ENCODE peak calls at places on chromosome 17, in six cellular contexts. P, C, A, X, T and Q are unnamed samples.
A peak's percentile ranks its signal among the peaks of the same experiment; 100 is the strongest.

GRCh38 chr17:1546292-1546922 is 16.2 kb downstream of the PITPNA start:
- DNase-seq in P (no peak), C (no peak), A (no peak), X (no peak), T (no peak), Q (no peak)

GRCh38 chr17:19288453-19288852 is 51.3 kb downstream of the EPN2 start:
- DNase-seq in P (no peak), C (no peak), A (no peak), X (no peak), T (no peak), Q (peak; percentile 85)

GRCh38 chr17:28727727-28728363 is 743 bp upstream of the NEK8 start:
- DNase-seq in P (peak; percentile 39), C (peak; percentile 82), A (peak; percentile 85), X (peak; percentile 85), T (peak; percentile 8), Q (peak; percentile 89)

GRCh38 chr17:34841467-34841866 is 119.8 kb downstream of the CCT6B start:
- DNase-seq in P (no peak), C (no peak), A (no peak), X (no peak), T (no peak), Q (peak; percentile 57)

GRCh38 chr17:63675607-63676539 is 24.1 kb downstream of the LIMD2 start:
- DNase-seq in P (peak; percentile 64), C (no peak), A (no peak), X (no peak), T (peak; percentile 59), Q (no peak)

GRCh38 chr17:77163521-77164280 is 22.9 kb downstream of the SEC14L1 start:
- DNase-seq in P (no peak), C (no peak), A (no peak), X (no peak), T (peak; percentile 5), Q (no peak)

GRCh38 chr17:59300941-59301340 is 30.5 kb upstream of the YPEL2 start:
- DNase-seq in P (no peak), C (no peak), A (no peak), X (no peak), T (no peak), Q (no peak)

GRCh38 chr17:9971991-9972390 is 66.9 kb upstream of the RCVRN start:
- DNase-seq in P (peak; percentile 74), C (no peak), A (no peak), X (no peak), T (no peak), Q (no peak)

GRCh38 chr17:51044964-51045363 is 75.7 kb downstream of the SPAG9 start:
- DNase-seq in P (no peak), C (no peak), A (no peak), X (no peak), T (no peak), Q (no peak)

GRCh38 chr17:19264681-19265080 is 27.5 kb downstream of the EPN2 start:
- DNase-seq in P (no peak), C (no peak), A (no peak), X (no peak), T (no peak), Q (no peak)

GRCh38 chr17:72566671-72567484 is 446.1 kb downstream of the SOX9 start:
- DNase-seq in P (no peak), C (no peak), A (no peak), X (no peak), T (no peak), Q (no peak)

GRCh38 chr17:55730380-55730779 is 7.7 kb upstream of the TMEM100 start:
- DNase-seq in P (no peak), C (no peak), A (no peak), X (no peak), T (no peak), Q (no peak)

GRCh38 chr17:42118545-42118944 is 2.6 kb downstream of the KAT2A start:
- DNase-seq in P (no peak), C (peak; percentile 13), A (no peak), X (no peak), T (no peak), Q (peak; percentile 84)

GRCh38 chr17:41972571-41973411 is 6.2 kb downstream of the CNP start:
- DNase-seq in P (peak; percentile 55), C (no peak), A (no peak), X (no peak), T (no peak), Q (no peak)

GRCh38 chr17:16037636-16038035 is 38.0 kb downstream of the TTC19 start:
- DNase-seq in P (no peak), C (no peak), A (no peak), X (no peak), T (no peak), Q (no peak)

GRCh38 chr17:80864751-80865150 is 126.9 kb upstream of the CHMP6 start:
- DNase-seq in P (no peak), C (no peak), A (no peak), X (no peak), T (no peak), Q (no peak)

GRCh38 chr17:12995896-12996295 is 21.9 kb downstream of the ELAC2 start:
- DNase-seq in P (no peak), C (no peak), A (no peak), X (no peak), T (no peak), Q (peak; percentile 21)

GRCh38 chr17:40564883-40565744 is at the start of gene CCR7:
- DNase-seq in P (no peak), C (peak; percentile 36), A (peak; percentile 72), X (peak; percentile 86), T (no peak), Q (no peak)